ENCODE peak calls at places on chromosomes 2 and 18, in four cellular contexts. One of them, this sample, is unnamed.

GRCh38 chr18:62682396-62682795 is 32.9 kb upstream of the PHLPP1 start:
- DNase-seq in lower lobe of right lung: no peak
- DNase-seq in Karpas-422: no peak
- DNase-seq in left ventricle myocardium inferior: no peak
- DNase-seq in this sample: no peak

GRCh38 chr2:143254108-143254507 is 124.9 kb downstream of the ARHGAP15 start:
- DNase-seq in lower lobe of right lung: no peak
- DNase-seq in Karpas-422: no peak
- DNase-seq in left ventricle myocardium inferior: no peak
- DNase-seq in this sample: no peak

GRCh38 chr2:236769981-236770671 is 200.5 kb downstream of the ACKR3 start:
- DNase-seq in lower lobe of right lung: no peak
- DNase-seq in Karpas-422: no peak
- DNase-seq in left ventricle myocardium inferior: no peak
- DNase-seq in this sample: no peak

GRCh38 chr2:238700122-238700457 is 147.8 kb upstream of the TWIST2 start:
- DNase-seq in lower lobe of right lung: peak; percentile 80
- DNase-seq in Karpas-422: no peak
- DNase-seq in left ventricle myocardium inferior: peak; percentile 55
- DNase-seq in this sample: no peak

GRCh38 chr2:84970956-84971798 is at the start of gene KCMF1:
- DNase-seq in lower lobe of right lung: peak; percentile 83
- DNase-seq in Karpas-422: peak; percentile 92
- DNase-seq in left ventricle myocardium inferior: peak; percentile 84
- DNase-seq in this sample: peak; percentile 72

GRCh38 chr2:36650031-36650430 is 46.5 kb upstream of the VIT start:
- DNase-seq in lower lobe of right lung: no peak
- DNase-seq in Karpas-422: peak; percentile 57
- DNase-seq in left ventricle myocardium inferior: no peak
- DNase-seq in this sample: peak; percentile 7

GRCh38 chr2:75464348-75464946 is 96.3 kb downstream of the EVA1A start:
- DNase-seq in lower lobe of right lung: no peak
- DNase-seq in Karpas-422: peak; percentile 74
- DNase-seq in left ventricle myocardium inferior: no peak
- DNase-seq in this sample: peak; percentile 5

GRCh38 chr2:169613876-169614275 is 29.7 kb downstream of the PPIG start:
- DNase-seq in lower lobe of right lung: no peak
- DNase-seq in Karpas-422: no peak
- DNase-seq in left ventricle myocardium inferior: no peak
- DNase-seq in this sample: no peak

GRCh38 chr2:241272722-241273551 is 42.5 kb downstream of the HDLBP start:
- DNase-seq in lower lobe of right lung: peak; percentile 68
- DNase-seq in Karpas-422: peak; percentile 72
- DNase-seq in left ventricle myocardium inferior: peak; percentile 81
- DNase-seq in this sample: no peak

GRCh38 chr2:237257471-237257951 is 156.5 kb downstream of the COL6A3 start:
- DNase-seq in lower lobe of right lung: no peak
- DNase-seq in Karpas-422: no peak
- DNase-seq in left ventricle myocardium inferior: peak; percentile 35
- DNase-seq in this sample: no peak

GRCh38 chr2:42171396-42171971 is 2.3 kb downstream of the EML4 start:
- DNase-seq in lower lobe of right lung: no peak
- DNase-seq in Karpas-422: peak; percentile 43
- DNase-seq in left ventricle myocardium inferior: no peak
- DNase-seq in this sample: peak; percentile 16

GRCh38 chr18:54330768-54331548 is 26.7 kb downstream of the STARD6 start:
- DNase-seq in lower lobe of right lung: no peak
- DNase-seq in Karpas-422: no peak
- DNase-seq in left ventricle myocardium inferior: no peak
- DNase-seq in this sample: peak; percentile 4

GRCh38 chr18:62647179-62647578 is 68.2 kb upstream of the PHLPP1 start:
- DNase-seq in lower lobe of right lung: no peak
- DNase-seq in Karpas-422: no peak
- DNase-seq in left ventricle myocardium inferior: no peak
- DNase-seq in this sample: no peak

GRCh38 chr2:217276433-217276832 is 416.6 kb upstream of the TNP1 start:
- DNase-seq in lower lobe of right lung: no peak
- DNase-seq in Karpas-422: no peak
- DNase-seq in left ventricle myocardium inferior: no peak
- DNase-seq in this sample: no peak

GRCh38 chr2:19178175-19178574 is 180.2 kb downstream of the OSR1 start:
- DNase-seq in lower lobe of right lung: no peak
- DNase-seq in Karpas-422: no peak
- DNase-seq in left ventricle myocardium inferior: no peak
- DNase-seq in this sample: no peak

GRCh38 chr2:233446121-233446520 is 91.8 kb downstream of the DGKD start:
- DNase-seq in lower lobe of right lung: no peak
- DNase-seq in Karpas-422: no peak
- DNase-seq in left ventricle myocardium inferior: no peak
- DNase-seq in this sample: no peak

GRCh38 chr2:84478867-84479266 is 19.8 kb upstream of the SUCLG1 start:
- DNase-seq in lower lobe of right lung: no peak
- DNase-seq in Karpas-422: no peak
- DNase-seq in left ventricle myocardium inferior: no peak
- DNase-seq in this sample: no peak

GRCh38 chr18:55047546-55047945 is 88.3 kb upstream of the CCDC68 start:
- DNase-seq in lower lobe of right lung: no peak
- DNase-seq in Karpas-422: no peak
- DNase-seq in left ventricle myocardium inferior: no peak
- DNase-seq in this sample: no peak

GRCh38 chr2:57981369-57981768 is 65.2 kb upstream of the VRK2 start:
- DNase-seq in lower lobe of right lung: no peak
- DNase-seq in Karpas-422: no peak
- DNase-seq in left ventricle myocardium inferior: no peak
- DNase-seq in this sample: no peak

GRCh38 chr2:146992057-146992456 is 852.8 kb upstream of the ACVR2A start:
- DNase-seq in lower lobe of right lung: no peak
- DNase-seq in Karpas-422: no peak
- DNase-seq in left ventricle myocardium inferior: no peak
- DNase-seq in this sample: no peak

GRCh38 chr2:118853647-118854367 is 6.4 kb upstream of the EN1 start:
- DNase-seq in lower lobe of right lung: no peak
- DNase-seq in Karpas-422: no peak
- DNase-seq in left ventricle myocardium inferior: no peak
- DNase-seq in this sample: no peak

GRCh38 chr2:70708376-70709199 is 59.4 kb downstream of the ADD2 start:
- DNase-seq in lower lobe of right lung: no peak
- DNase-seq in Karpas-422: no peak
- DNase-seq in left ventricle myocardium inferior: no peak
- DNase-seq in this sample: no peak

GRCh38 chr2:30665761-30666306 is 141.4 kb downstream of the CAPN13 start:
- DNase-seq in lower lobe of right lung: no peak
- DNase-seq in Karpas-422: no peak
- DNase-seq in left ventricle myocardium inferior: no peak
- DNase-seq in this sample: no peak

GRCh38 chr2:236054125-236054524 is 114.1 kb downstream of the GBX2 start:
- DNase-seq in lower lobe of right lung: no peak
- DNase-seq in Karpas-422: no peak
- DNase-seq in left ventricle myocardium inferior: no peak
- DNase-seq in this sample: no peak

GRCh38 chr2:203590496-203590895 is 55.4 kb upstream of the RAPH1 start:
- DNase-seq in lower lobe of right lung: no peak
- DNase-seq in Karpas-422: peak; percentile 10
- DNase-seq in left ventricle myocardium inferior: no peak
- DNase-seq in this sample: no peak

GRCh38 chr18:70385474-70385873 is 96.6 kb downstream of the SOCS6 start:
- DNase-seq in lower lobe of right lung: no peak
- DNase-seq in Karpas-422: no peak
- DNase-seq in left ventricle myocardium inferior: no peak
- DNase-seq in this sample: no peak

GRCh38 chr18:71405142-71405806 is 1116.4 kb downstream of the SOCS6 start:
- DNase-seq in lower lobe of right lung: no peak
- DNase-seq in Karpas-422: no peak
- DNase-seq in left ventricle myocardium inferior: no peak
- DNase-seq in this sample: no peak

GRCh38 chr2:69717902-69718301 is 24.0 kb upstream of the ANXA4 start:
- DNase-seq in lower lobe of right lung: no peak
- DNase-seq in Karpas-422: no peak
- DNase-seq in left ventricle myocardium inferior: no peak
- DNase-seq in this sample: no peak

GRCh38 chr2:195575879-195576391 is 81.1 kb upstream of the SLC39A10 start:
- DNase-seq in lower lobe of right lung: no peak
- DNase-seq in Karpas-422: peak; percentile 78
- DNase-seq in left ventricle myocardium inferior: no peak
- DNase-seq in this sample: peak; percentile 80

GRCh38 chr2:8488001-8488738 is 193.7 kb upstream of the ID2 start:
- DNase-seq in lower lobe of right lung: no peak
- DNase-seq in Karpas-422: no peak
- DNase-seq in left ventricle myocardium inferior: no peak
- DNase-seq in this sample: no peak

GRCh38 chr2:168848220-168848619 is 42.0 kb downstream of the SPC25 start:
- DNase-seq in lower lobe of right lung: no peak
- DNase-seq in Karpas-422: peak; percentile 69
- DNase-seq in left ventricle myocardium inferior: no peak
- DNase-seq in this sample: no peak

GRCh38 chr2:236167297-236168109 is 683 bp downstream of the GBX2 start:
- DNase-seq in lower lobe of right lung: no peak
- DNase-seq in Karpas-422: no peak
- DNase-seq in left ventricle myocardium inferior: no peak
- DNase-seq in this sample: no peak

GRCh38 chr2:232963913-232964312 is 49.1 kb downstream of the NGEF start:
- DNase-seq in lower lobe of right lung: no peak
- DNase-seq in Karpas-422: no peak
- DNase-seq in left ventricle myocardium inferior: no peak
- DNase-seq in this sample: no peak

GRCh38 chr2:48755473-48755872 is at the start of gene LHCGR:
- DNase-seq in lower lobe of right lung: peak; percentile 49
- DNase-seq in Karpas-422: no peak
- DNase-seq in left ventricle myocardium inferior: peak; percentile 15
- DNase-seq in this sample: no peak

GRCh38 chr2:186457908-186458307 is 28.2 kb upstream of the ZC3H15 start:
- DNase-seq in lower lobe of right lung: no peak
- DNase-seq in Karpas-422: no peak
- DNase-seq in left ventricle myocardium inferior: no peak
- DNase-seq in this sample: no peak

GRCh38 chr2:212454149-212454548 is 84.5 kb downstream of the ERBB4 start:
- DNase-seq in lower lobe of right lung: no peak
- DNase-seq in Karpas-422: no peak
- DNase-seq in left ventricle myocardium inferior: no peak
- DNase-seq in this sample: no peak

GRCh38 chr2:219228745-219229374 is 576 bp downstream of the ATG9A start:
- DNase-seq in lower lobe of right lung: no peak
- DNase-seq in Karpas-422: no peak
- DNase-seq in left ventricle myocardium inferior: no peak
- DNase-seq in this sample: no peak

GRCh38 chr2:219230201-219230540 is 565 bp downstream of the ANKZF1 start:
- DNase-seq in lower lobe of right lung: peak; percentile 82
- DNase-seq in Karpas-422: peak; percentile 89
- DNase-seq in left ventricle myocardium inferior: no peak
- DNase-seq in this sample: peak; percentile 74

GRCh38 chr2:219229375-219230200 is at the start of the genes ANKZF1 and ATG9A:
- DNase-seq in lower lobe of right lung: peak; percentile 99
- DNase-seq in Karpas-422: peak; percentile 99
- DNase-seq in left ventricle myocardium inferior: peak; percentile 99
- DNase-seq in this sample: peak; percentile 99

GRCh38 chr2:219225350-219225749 is 4.1 kb downstream of the ATG9A start:
- DNase-seq in lower lobe of right lung: no peak
- DNase-seq in Karpas-422: no peak
- DNase-seq in left ventricle myocardium inferior: no peak
- DNase-seq in this sample: no peak

GRCh38 chr2:219228026-219228744 is 1.3 kb downstream of the ATG9A start:
- DNase-seq in lower lobe of right lung: no peak
- DNase-seq in Karpas-422: no peak
- DNase-seq in left ventricle myocardium inferior: no peak
- DNase-seq in this sample: no peak
- H3K4me1 ChIP-seq in lower lobe of right lung: peaks cover 39% of the 10 kb centered on the region
- H3K4me1 ChIP-seq in Karpas-422: peaks cover 26% of the 10 kb centered on the region
- H3K4me1 ChIP-seq in left ventricle myocardium inferior: peaks cover 52% of the 10 kb centered on the region
- H3K4me1 ChIP-seq in this sample: peaks cover 16% of the 10 kb centered on the region

DNA sequence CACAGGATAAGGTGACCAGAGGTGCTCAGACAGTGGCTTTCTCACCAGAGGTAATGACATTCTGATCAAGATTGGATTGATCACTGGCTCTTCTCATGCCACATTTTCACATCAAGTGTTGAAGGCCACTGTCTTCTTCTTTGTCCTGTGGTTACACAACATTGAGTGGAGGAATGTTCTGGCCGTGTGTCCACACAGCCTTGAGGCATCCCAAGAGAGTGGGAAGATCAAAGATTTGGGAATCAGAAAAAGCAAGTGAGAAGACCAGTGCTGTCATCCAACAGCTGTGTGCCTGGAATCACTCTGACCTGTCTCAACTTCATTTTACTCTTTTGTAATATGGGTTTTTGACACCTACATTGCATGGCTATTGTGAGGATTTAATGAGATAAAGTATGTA is 67.4 kb downstream of the IL1R2 start:
- DNase-seq in lower lobe of right lung: no peak
- DNase-seq in Karpas-422: no peak
- DNase-seq in left ventricle myocardium inferior: no peak
- DNase-seq in this sample: no peak
- H3K4me1 ChIP-seq in lower lobe of right lung: peaks cover 77% of the 10 kb centered on the region
- H3K4me1 ChIP-seq in Karpas-422: no peaks in the 10 kb centered on the region
- H3K4me1 ChIP-seq in left ventricle myocardium inferior: peaks cover 61% of the 10 kb centered on the region
- H3K4me1 ChIP-seq in this sample: no peaks in the 10 kb centered on the region

DNA sequence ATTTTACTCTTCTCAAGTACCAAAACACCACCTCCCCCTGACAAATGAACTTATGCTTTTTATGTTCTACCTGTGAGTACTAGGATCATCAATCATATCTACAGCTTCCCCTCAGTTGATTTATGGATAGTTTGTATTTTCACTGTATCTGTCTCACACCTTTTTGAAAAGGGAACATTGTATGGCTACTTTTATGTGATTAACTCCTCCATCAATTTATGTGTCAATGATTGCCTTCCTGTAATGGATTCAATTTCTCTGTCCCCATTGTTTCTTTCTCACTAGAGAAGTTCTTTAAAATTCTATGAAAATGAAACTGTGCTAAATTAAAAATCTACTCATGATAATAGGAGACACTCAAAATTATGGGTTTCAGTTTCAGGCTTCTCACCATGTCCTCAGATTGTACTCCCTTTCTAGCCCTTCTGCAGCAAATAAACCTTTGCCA is 935.0 kb downstream of the TRIB2 start:
- DNase-seq in lower lobe of right lung: no peak
- DNase-seq in Karpas-422: no peak
- DNase-seq in left ventricle myocardium inferior: no peak
- DNase-seq in this sample: no peak
- H3K4me1 ChIP-seq in lower lobe of right lung: no peaks in the 10 kb centered on the region
- H3K4me1 ChIP-seq in Karpas-422: no peaks in the 10 kb centered on the region
- H3K4me1 ChIP-seq in left ventricle myocardium inferior: no peaks in the 10 kb centered on the region
- H3K4me1 ChIP-seq in this sample: no peaks in the 10 kb centered on the region

DNA sequence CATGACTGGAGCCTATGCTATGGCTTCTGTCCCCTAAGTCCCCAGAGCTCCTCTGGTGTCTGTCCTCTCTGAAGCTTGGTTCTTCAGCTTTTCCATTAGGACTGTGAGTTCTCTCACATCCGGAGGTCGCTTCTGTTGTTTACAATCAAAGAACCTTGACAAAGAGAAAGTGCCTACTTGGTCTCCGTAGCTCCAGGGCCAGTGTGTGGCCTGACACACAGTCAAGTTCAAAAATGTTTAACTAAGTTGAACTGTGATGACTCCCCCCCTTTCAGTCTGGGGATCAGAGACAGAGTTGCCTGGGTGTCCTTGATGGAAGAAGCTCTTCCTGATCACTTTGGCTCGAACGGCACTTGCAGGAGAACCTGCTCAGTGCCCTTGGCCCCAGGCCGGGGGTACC is 26.3 kb upstream of the YWHAQ start:
- DNase-seq in lower lobe of right lung: no peak
- DNase-seq in Karpas-422: no peak
- DNase-seq in left ventricle myocardium inferior: no peak
- DNase-seq in this sample: no peak
- H3K4me1 ChIP-seq in lower lobe of right lung: no peaks in the 10 kb centered on the region
- H3K4me1 ChIP-seq in Karpas-422: peaks cover 11% of the 10 kb centered on the region
- H3K4me1 ChIP-seq in left ventricle myocardium inferior: no peaks in the 10 kb centered on the region
- H3K4me1 ChIP-seq in this sample: no peaks in the 10 kb centered on the region